ENCODE peak calls at places on chromosomes 7 and 10, in four cellular contexts. One of them, this sample, is unnamed. For H3K9me3, the result is how much of the 10 kb centered on the place peaks cover.

GRCh38 chr10:71755179-71755879 is 18.0 kb downstream of the VSIR start:
- DNase-seq in tibial nerve: no peak
- DNase-seq in heart left ventricle: no peak
- DNase-seq in PC-3: no peak
- DNase-seq in this sample: no peak

GRCh38 chr10:116691544-116692126 is 50.7 kb downstream of the HSPA12A start:
- DNase-seq in heart left ventricle: no peak
- DNase-seq in tibial nerve: no peak
- DNase-seq in PC-3: no peak
- DNase-seq in this sample: peak

GRCh38 chr10:102764340-102765257 is 20.9 kb downstream of the WBP1L start:
- DNase-seq in heart left ventricle: no peak
- DNase-seq in PC-3: peak
- DNase-seq in tibial nerve: no peak
- DNase-seq in this sample: peak

GRCh38 chr10:92822060-92822634 is 26.2 kb upstream of the EXOC6 start:
- DNase-seq in tibial nerve: no peak
- DNase-seq in heart left ventricle: no peak
- DNase-seq in PC-3: peak
- DNase-seq in this sample: no peak

GRCh38 chr7:21542891-21543527 is at the start of gene DNAH11:
- DNase-seq in tibial nerve: no peak
- DNase-seq in heart left ventricle: no peak
- DNase-seq in PC-3: peak
- DNase-seq in this sample: peak

GRCh38 chr10:96984512-96985225 is 152.6 kb downstream of the LCOR start:
- DNase-seq in PC-3: no peak
- DNase-seq in tibial nerve: no peak
- DNase-seq in heart left ventricle: no peak
- DNase-seq in this sample: no peak

GRCh38 chr7:141400356-141400755 is 150.9 kb upstream of the AGK start:
- DNase-seq in tibial nerve: no peak
- DNase-seq in heart left ventricle: no peak
- DNase-seq in PC-3: no peak
- DNase-seq in this sample: no peak

GRCh38 chr7:20302866-20303265 is 27.8 kb upstream of the ITGB8 start:
- DNase-seq in tibial nerve: no peak
- DNase-seq in heart left ventricle: no peak
- DNase-seq in PC-3: no peak
- DNase-seq in this sample: no peak

GRCh38 chr7:102875700-102876192 is 37.1 kb upstream of the LRRC17 start:
- DNase-seq in heart left ventricle: no peak
- DNase-seq in tibial nerve: no peak
- DNase-seq in PC-3: peak
- DNase-seq in this sample: no peak

GRCh38 chr7:1055084-1055450 is 10.7 kb downstream of the GPR146 start:
- DNase-seq in PC-3: no peak
- DNase-seq in tibial nerve: peak
- DNase-seq in heart left ventricle: peak
- DNase-seq in this sample: peak

GRCh38 chr7:30469303-30469702 is 9.3 kb downstream of the NOD1 start:
- DNase-seq in PC-3: no peak
- DNase-seq in tibial nerve: peak
- DNase-seq in heart left ventricle: peak
- DNase-seq in this sample: peak

GRCh38 chr10:50981385-50981784 is 92.9 kb upstream of the PRKG1 start:
- DNase-seq in PC-3: no peak
- DNase-seq in heart left ventricle: no peak
- DNase-seq in tibial nerve: no peak
- DNase-seq in this sample: no peak

GRCh38 chr10:37831495-37832333 is 25.7 kb downstream of the ZNF248 start:
- DNase-seq in tibial nerve: no peak
- DNase-seq in heart left ventricle: no peak
- DNase-seq in PC-3: peak
- DNase-seq in this sample: no peak
- H3K9me3 ChIP-seq in tibial nerve: under half
- H3K9me3 ChIP-seq in heart left ventricle: under half
- H3K9me3 ChIP-seq in PC-3: half or more
- H3K9me3 ChIP-seq in this sample: under half

GRCh38 chr7:64999165-65000004 is 7.1 kb downstream of the ERV3-1 start:
- DNase-seq in tibial nerve: no peak
- DNase-seq in heart left ventricle: no peak
- DNase-seq in PC-3: peak
- DNase-seq in this sample: no peak
- H3K9me3 ChIP-seq in tibial nerve: under half
- H3K9me3 ChIP-seq in heart left ventricle: under half
- H3K9me3 ChIP-seq in PC-3: under half
- H3K9me3 ChIP-seq in this sample: under half

GRCh38 chr7:145289384-145289783 is 453.5 kb upstream of the TPK1 start:
- DNase-seq in tibial nerve: no peak
- DNase-seq in heart left ventricle: no peak
- DNase-seq in PC-3: no peak
- DNase-seq in this sample: no peak

GRCh38 chr7:145293120-145293792 is 457.4 kb upstream of the TPK1 start:
- DNase-seq in tibial nerve: no peak
- DNase-seq in heart left ventricle: no peak
- DNase-seq in PC-3: no peak
- DNase-seq in this sample: no peak

GRCh38 chr7:145293793-145294153 is 457.9 kb upstream of the TPK1 start:
- DNase-seq in PC-3: no peak
- DNase-seq in heart left ventricle: no peak
- DNase-seq in tibial nerve: no peak
- DNase-seq in this sample: no peak
- H3K9me3 ChIP-seq in PC-3: under half
- H3K9me3 ChIP-seq in heart left ventricle: under half
- H3K9me3 ChIP-seq in tibial nerve: under half
- H3K9me3 ChIP-seq in this sample: under half

GRCh38 chr7:14446231-14446630 is 456.3 kb downstream of the DGKB start:
- DNase-seq in tibial nerve: no peak
- DNase-seq in PC-3: no peak
- DNase-seq in heart left ventricle: no peak
- DNase-seq in this sample: no peak
- H3K9me3 ChIP-seq in tibial nerve: under half
- H3K9me3 ChIP-seq in PC-3: under half
- H3K9me3 ChIP-seq in heart left ventricle: under half
- H3K9me3 ChIP-seq in this sample: under half

DNA sequence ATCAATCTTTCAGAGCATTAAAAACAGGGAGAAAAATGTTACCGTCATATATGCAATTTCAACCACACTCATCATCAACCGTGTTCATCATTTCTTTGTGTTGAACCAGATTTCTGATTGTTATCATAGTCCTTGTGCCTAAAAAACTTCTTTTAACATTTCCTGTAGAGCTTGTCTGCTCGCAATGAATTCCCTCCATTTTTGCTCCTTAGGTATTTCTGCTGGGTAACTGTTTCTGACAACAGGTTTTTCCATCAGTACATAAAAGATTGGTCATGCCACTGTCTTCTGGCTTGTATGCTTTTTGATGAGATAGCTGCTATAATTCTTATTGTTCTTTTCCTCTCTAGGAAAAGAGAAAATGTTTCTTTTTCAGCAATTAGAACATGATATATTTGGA is 8.6 kb upstream of the RBM33 start:
- DNase-seq in tibial nerve: no peak
- DNase-seq in PC-3: no peak
- DNase-seq in heart left ventricle: no peak
- DNase-seq in this sample: no peak
- H3K9me3 ChIP-seq in tibial nerve: under half
- H3K9me3 ChIP-seq in PC-3: under half
- H3K9me3 ChIP-seq in heart left ventricle: under half
- H3K9me3 ChIP-seq in this sample: under half

DNA sequence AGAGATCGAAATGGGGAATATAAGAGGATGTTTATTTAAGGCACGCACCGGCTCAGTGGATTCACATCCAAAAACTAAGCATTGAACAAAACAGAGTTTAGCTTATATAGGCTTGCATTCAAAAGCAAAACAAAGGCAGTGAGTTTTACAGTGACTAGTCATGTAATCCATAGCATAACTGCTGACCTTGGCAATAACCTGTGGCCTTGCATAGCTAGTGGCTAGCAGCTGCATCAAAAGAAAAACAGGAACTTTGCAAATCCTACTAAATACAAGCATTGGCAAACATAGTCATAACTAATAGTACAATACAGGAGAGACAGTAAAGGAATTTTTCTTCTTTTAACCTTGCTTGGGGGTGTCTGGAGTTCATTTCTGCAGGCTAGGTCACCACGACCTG is 9.7 kb upstream of the ZNF485 start:
- DNase-seq in PC-3: no peak
- DNase-seq in heart left ventricle: no peak
- DNase-seq in tibial nerve: no peak
- DNase-seq in this sample: no peak
- H3K9me3 ChIP-seq in PC-3: under half
- H3K9me3 ChIP-seq in heart left ventricle: under half
- H3K9me3 ChIP-seq in tibial nerve: under half
- H3K9me3 ChIP-seq in this sample: under half

DNA sequence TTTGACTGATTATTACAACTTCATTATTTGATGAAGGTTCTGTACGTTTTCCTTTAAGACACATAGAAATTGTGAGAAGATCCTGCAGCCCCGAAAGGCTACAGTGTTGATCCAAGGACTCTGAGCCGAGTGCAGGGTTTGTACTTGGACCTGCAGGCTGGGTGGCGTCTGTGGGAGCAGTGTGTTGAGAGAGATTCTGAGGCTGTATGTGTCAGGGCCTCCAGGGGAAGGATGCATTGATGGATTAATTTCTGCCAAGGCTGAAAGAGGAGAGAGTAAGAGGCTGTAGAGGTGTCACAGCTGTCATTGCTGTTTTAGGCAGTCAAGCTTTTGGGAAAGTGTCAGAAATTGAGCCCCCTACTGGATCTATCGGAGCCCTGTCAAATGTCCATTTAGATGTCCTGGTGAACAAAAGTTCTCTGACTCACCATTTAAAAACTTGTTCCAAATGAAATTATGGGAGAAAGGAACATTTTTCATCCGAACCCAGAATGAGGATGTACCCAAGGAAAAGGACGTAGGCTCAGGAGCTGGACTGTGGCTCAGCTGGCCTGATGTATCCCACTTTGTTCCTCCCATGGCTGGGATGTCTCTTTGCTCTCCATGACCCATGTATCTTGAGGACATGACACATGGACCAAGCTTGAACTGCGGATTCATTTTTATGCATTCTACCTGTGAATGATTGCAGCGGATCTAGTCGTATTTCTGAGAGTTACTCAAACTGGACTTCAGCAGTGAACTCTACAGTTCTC is 102.2 kb downstream of the TCF7L2 start:
- DNase-seq in PC-3: peak
- DNase-seq in tibial nerve: no peak
- DNase-seq in heart left ventricle: no peak
- DNase-seq in this sample: no peak
- H3K9me3 ChIP-seq in PC-3: under half
- H3K9me3 ChIP-seq in tibial nerve: under half
- H3K9me3 ChIP-seq in heart left ventricle: under half
- H3K9me3 ChIP-seq in this sample: under half